ENCODE peak calls at places on chromosomes 5 and 9, in seven cellular contexts. N is H1, Q is fibroblast of lung, E is endothelial cell, M is mesothelial cell of epicardium, C is tibial nerve, O is B cell. U is an unnamed sample.

GRCh38 chr5:18736051-18736398 is 1101.8 kb downstream of the TAF11L14 start:
- DNase-seq in N (no peak), Q (no peak), O (no peak), E (no peak), M (no peak), C (no peak), U (no peak)

GRCh38 chr5:56853710-56854109 is 38.4 kb downstream of the MAP3K1 start:
- DNase-seq in E (no peak), O (peak), M (no peak), Q (no peak), C (no peak), N (no peak), U (no peak)

GRCh38 chr9:113648048-113648447 is 184.5 kb downstream of the RGS3 start:
- DNase-seq in N (no peak), E (no peak), C (no peak), O (no peak), M (no peak), Q (no peak), U (no peak)

GRCh38 chr5:156838966-156839365 is 11.1 kb upstream of the PPP1R2B start:
- DNase-seq in C (no peak), M (no peak), Q (no peak), N (no peak), E (no peak), O (no peak), U (no peak)

GRCh38 chr5:147369742-147370374 is 135.0 kb downstream of the STK32A start:
- DNase-seq in M (no peak), C (no peak), N (no peak), O (no peak), Q (no peak), E (no peak), U (no peak)

GRCh38 chr9:128713411-128713780 is 10.5 kb downstream of the ZDHHC12 start:
- DNase-seq in M (no peak), Q (no peak), N (no peak), C (no peak), O (no peak), E (no peak), U (no peak)

GRCh38 chr9:99905833-99906402 is 536 bp upstream of the STX17 start:
- DNase-seq in Q (peak), O (no peak), M (no peak), E (no peak), C (no peak), N (no peak), U (no peak)

GRCh38 chr5:148374693-148375360 is 8.9 kb upstream of the FBXO38 start:
- DNase-seq in Q (peak), O (no peak), M (no peak), N (peak), E (peak), C (no peak), U (no peak)

GRCh38 chr5:111976705-111977104 is 219.7 kb upstream of the NREP start:
- DNase-seq in M (no peak), E (no peak), Q (peak), C (no peak), O (no peak), N (no peak), U (no peak)

GRCh38 chr9:125650271-125650737 is 56.7 kb downstream of the MAPKAP1 start:
- DNase-seq in E (no peak), C (no peak), O (peak), Q (peak), M (no peak), N (no peak), U (no peak)

GRCh38 chr9:95724253-95724991 is 151.1 kb upstream of the ERCC6L2 start:
- DNase-seq in E (no peak), N (no peak), O (peak), C (no peak), M (no peak), Q (no peak), U (peak)

GRCh38 chr9:35914307-35914807 is 5.1 kb downstream of the SPAAR start:
- DNase-seq in M (no peak), Q (peak), O (peak), N (no peak), C (no peak), E (peak), U (no peak)

GRCh38 chr5:129500101-129500500 is 40.0 kb downstream of the ADAMTS19 start:
- DNase-seq in C (no peak), M (no peak), E (no peak), Q (no peak), O (no peak), N (no peak), U (no peak)

GRCh38 chr5:111158105-111158744 is 66.0 kb upstream of the CAMK4 start:
- DNase-seq in Q (peak), C (peak), N (peak), M (peak), O (peak), E (peak), U (peak)

GRCh38 chr5:147204576-147204975 is 30.2 kb upstream of the STK32A start:
- DNase-seq in E (no peak), C (no peak), O (no peak), N (no peak), M (no peak), Q (no peak), U (no peak)

GRCh38 chr5:151222769-151223446 is 984 bp downstream of the CCDC69 start:
- DNase-seq in Q (no peak), N (peak), O (no peak), C (no peak), M (no peak), E (no peak), U (peak)

GRCh38 chr9:82467478-82467877 is 478.9 kb downstream of the SPATA31D1 start:
- DNase-seq in Q (no peak), M (no peak), O (no peak), E (no peak), C (no peak), N (no peak), U (no peak)

GRCh38 chr5:172858990-172859811 is 25.1 kb downstream of the ERGIC1 start:
- DNase-seq in O (no peak), M (no peak), Q (peak), E (no peak), C (peak), N (no peak), U (no peak)

GRCh38 chr5:124754206-124754927 is 7.9 kb upstream of the ZNF608 start:
- DNase-seq in C (no peak), N (no peak), Q (peak), M (no peak), O (no peak), E (no peak), U (no peak)

GRCh38 chr5:136420168-136420916 is 55.0 kb upstream of the TRPC7 start:
- DNase-seq in O (no peak), E (no peak), M (no peak), Q (no peak), C (no peak), N (no peak), U (no peak)

GRCh38 chr5:100464418-100464817 is 70.8 kb upstream of the FAM174A start:
- DNase-seq in O (no peak), N (no peak), C (no peak), M (no peak), Q (peak), E (no peak), U (no peak)

GRCh38 chr5:60185230-60186104 is 291.9 kb upstream of the PDE4D start:
- DNase-seq in E (no peak), Q (no peak), N (no peak), C (no peak), O (no peak), M (no peak), U (no peak)

GRCh38 chr9:34592895-34593601 is 3.5 kb upstream of the CNTFR start:
- DNase-seq in Q (no peak), N (peak), C (peak), E (no peak), O (no peak), M (no peak), U (no peak)

GRCh38 chr5:53291528-53291927 is 182.0 kb upstream of the MOCS2 start:
- DNase-seq in O (no peak), E (no peak), M (no peak), Q (peak), N (no peak), C (no peak), U (no peak)

GRCh38 chr5:103862398-103862797 is 299.8 kb upstream of the NUDT12 start:
- DNase-seq in N (no peak), M (no peak), C (no peak), E (no peak), O (no peak), Q (peak), U (no peak)

GRCh38 chr5:110612778-110613396 is 113.6 kb downstream of the TMEM232 start:
- DNase-seq in M (no peak), C (no peak), Q (no peak), N (no peak), O (no peak), E (no peak), U (no peak)

GRCh38 chr5:115414406-115415142 is 118.1 kb upstream of the CCDC112 start:
- DNase-seq in E (no peak), C (no peak), N (no peak), Q (peak), O (no peak), M (no peak), U (no peak)

GRCh38 chr9:102244916-102245315 is 506.5 kb upstream of the GRIN3A start:
- DNase-seq in N (no peak), M (no peak), Q (no peak), O (no peak), E (no peak), C (no peak), U (no peak)

GRCh38 chr9:87337335-87338074 is 160.2 kb upstream of the DAPK1 start:
- DNase-seq in N (no peak), C (no peak), O (no peak), Q (peak), E (no peak), M (no peak), U (no peak)

GRCh38 chr5:53350991-53351770 is 129.2 kb upstream of the FST start:
- DNase-seq in Q (no peak), N (no peak), E (peak), O (no peak), M (no peak), C (no peak), U (no peak)

GRCh38 chr9:631596-631995 is 209.9 kb upstream of the DMRT1 start:
- DNase-seq in M (no peak), E (no peak), O (no peak), C (no peak), N (no peak), Q (peak), U (no peak)

GRCh38 chr5:1325870-1326546 is 18.9 kb downstream of the CLPTM1L start:
- DNase-seq in N (no peak), E (no peak), C (no peak), Q (no peak), M (no peak), O (no peak), U (no peak)

GRCh38 chr5:9692576-9692975 is 62.4 kb upstream of the TAS2R1 start:
- DNase-seq in O (no peak), M (no peak), E (no peak), Q (no peak), N (no peak), C (no peak), U (no peak)

GRCh38 chr5:24633705-24634325 is 11.0 kb downstream of the CDH10 start:
- DNase-seq in C (no peak), O (peak), E (peak), N (no peak), Q (peak), M (no peak), U (no peak)
- TF ChIP-seq CTCF in C (peak), O (peak), E (peak), N (peak), Q (peak), M (peak), U (peak)

GRCh38 chr9:131422241-131422792 is 28.4 kb downstream of the PRRC2B start:
- DNase-seq in C (no peak), Q (no peak), M (no peak), N (no peak), E (no peak), O (no peak), U (no peak)

GRCh38 chr9:131423171-131423581 is 29.3 kb downstream of the PRRC2B start:
- DNase-seq in E (peak), O (peak), M (no peak), C (peak), Q (peak), N (no peak), U (no peak)

GRCh38 chr9:131421691-131422090 is 27.8 kb downstream of the PRRC2B start:
- DNase-seq in C (no peak), O (no peak), M (no peak), N (no peak), E (no peak), Q (no peak), U (no peak)

GRCh38 chr9:131429121-131430012 is 35.5 kb downstream of the PRRC2B start:
- DNase-seq in Q (no peak), C (no peak), E (no peak), O (no peak), N (no peak), M (no peak), U (no peak)

DNA sequence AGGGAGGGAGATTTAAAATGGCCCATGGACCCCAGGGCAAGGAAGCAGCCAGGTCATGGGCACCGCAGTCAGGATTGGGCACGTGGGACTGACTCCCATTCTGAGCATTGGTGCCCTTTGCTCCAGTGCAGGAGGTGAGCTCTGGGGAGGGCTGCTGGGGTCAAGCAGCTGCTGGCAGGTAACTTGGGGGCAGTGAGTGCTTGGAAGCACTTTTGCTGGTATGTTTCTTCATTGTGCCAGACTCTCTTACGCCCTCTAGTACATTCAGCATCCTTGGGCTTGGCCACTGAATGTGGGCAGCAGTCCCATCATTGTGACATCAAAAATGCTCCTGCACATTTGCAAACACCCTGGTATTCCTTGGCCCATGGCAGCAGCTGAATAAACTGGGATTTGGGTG is 32.7 kb downstream of the PRRC2B start:
- DNase-seq in O (no peak), Q (no peak), M (no peak), N (no peak), E (no peak), C (no peak), U (no peak)
- TF ChIP-seq CTCF in O (no peak), Q (no peak), M (no peak), N (no peak), E (no peak), C (no peak), U (no peak)

DNA sequence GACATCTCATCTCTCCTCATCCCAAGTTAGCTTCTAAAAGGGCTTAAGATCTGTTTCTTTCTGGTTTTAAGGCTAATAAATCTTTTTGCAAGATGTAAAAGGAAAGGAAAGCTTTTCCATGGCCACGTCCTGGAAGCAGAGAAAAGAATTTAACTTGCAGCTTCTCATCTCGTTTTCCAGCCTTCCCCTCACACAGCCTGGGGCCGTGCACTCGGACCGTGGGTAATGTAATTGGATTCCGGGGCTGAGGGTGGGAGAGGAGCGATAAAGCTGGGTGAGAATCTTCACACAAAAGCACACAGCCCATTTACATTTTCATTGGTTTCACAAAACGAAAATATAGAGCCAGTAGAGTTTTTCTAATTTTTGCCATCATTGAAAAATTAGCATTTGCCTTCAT is 91.2 kb downstream of the IRX2 start:
- DNase-seq in O (no peak), E (no peak), M (no peak), C (no peak), Q (no peak), N (no peak), U (no peak)
- TF ChIP-seq CTCF in O (no peak), E (no peak), M (no peak), C (no peak), Q (no peak), N (no peak), U (no peak)

DNA sequence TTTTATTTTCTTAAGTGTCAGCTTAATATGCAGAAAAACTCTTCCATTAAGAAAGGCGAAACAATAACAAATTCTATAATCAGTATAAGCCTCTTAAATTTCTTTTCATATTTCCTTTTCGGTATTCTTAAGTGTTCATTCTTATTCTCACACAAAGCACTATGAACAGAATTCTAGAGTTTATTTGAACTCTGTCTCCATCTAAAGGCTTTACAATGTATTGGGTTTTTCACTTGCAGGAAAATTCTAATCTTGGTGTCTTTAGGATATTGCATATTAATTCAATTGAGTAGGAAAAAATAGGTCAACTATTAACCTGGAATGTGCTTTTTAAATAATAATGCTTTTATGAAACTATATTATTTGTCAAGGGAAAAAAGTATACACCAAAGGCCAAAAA is 166.6 kb downstream of the SLF1 start:
- DNase-seq in M (no peak), N (no peak), O (no peak), Q (no peak), C (no peak), E (no peak), U (no peak)
- TF ChIP-seq CTCF in M (no peak), N (peak), O (no peak), Q (no peak), C (peak), E (no peak), U (no peak)